ENCODE peak calls at places on chromosomes 2 and 18, in ten cellular contexts. G is amygdala, M is RPMI7951, O is HCT116, Z is GM10248, W is pancreas, F is HEK293T, J is fibroblast of the conjunctiva, H is colonic mucosa, E is nephron progenitor cell. X is an unnamed sample.

GRCh38 chr2:77190721-77191346 is 331.3 kb downstream of the LRRTM4 start:
- DNase-seq in G (no peak), F (no peak), E (no peak), M (no peak), H (no peak), Z (no peak), W (no peak), J (no peak), O (no peak), X (no peak)

GRCh38 chr18:44047585-44047984 is 633.1 kb upstream of the SETBP1 start:
- DNase-seq in F (no peak), W (no peak), O (no peak), Z (no peak), M (no peak), G (no peak), H (no peak), E (no peak), J (no peak), X (no peak)

GRCh38 chr2:139067874-139068273 is 287.7 kb upstream of the NXPH2 start:
- DNase-seq in J (no peak), O (no peak), Z (no peak), M (no peak), W (no peak), H (no peak), E (no peak), G (no peak), F (no peak), X (no peak)

GRCh38 chr2:145563752-145564615 is 1044.1 kb upstream of the ZEB2 start:
- DNase-seq in Z (no peak), H (no peak), O (no peak), J (no peak), M (peak), G (no peak), W (no peak), E (no peak), F (no peak), X (peak)

GRCh38 chr2:94956797-94957391 is 68.6 kb upstream of the MAL start:
- DNase-seq in O (peak), G (peak), J (no peak), Z (peak), E (peak), M (peak), H (peak), F (peak), W (no peak), X (no peak)

GRCh38 chr2:53452957-53453748 is 314.5 kb upstream of the CHAC2 start:
- DNase-seq in M (no peak), E (peak), J (no peak), Z (no peak), W (peak), H (no peak), G (no peak), F (no peak), O (no peak), X (no peak)

GRCh38 chr2:54099834-54100595 is 15.4 kb upstream of the ACYP2 start:
- DNase-seq in H (no peak), G (no peak), F (no peak), J (no peak), Z (no peak), O (no peak), W (no peak), E (no peak), M (no peak), X (no peak)

GRCh38 chr2:16625759-16626158 is 39.9 kb downstream of the CYRIA start:
- DNase-seq in E (no peak), O (no peak), W (no peak), H (no peak), Z (peak), G (no peak), F (no peak), J (no peak), M (no peak), X (no peak)

GRCh38 chr2:28344756-28345291 is 47.8 kb upstream of the FOSL2 start:
- DNase-seq in E (no peak), Z (no peak), F (no peak), H (no peak), G (no peak), M (no peak), J (no peak), O (no peak), W (no peak), X (no peak)

GRCh38 chr2:27435628-27436027 is 6.6 kb upstream of the KRTCAP3 start:
- DNase-seq in E (no peak), M (no peak), W (no peak), O (no peak), G (no peak), F (no peak), H (no peak), J (no peak), Z (no peak), X (no peak)

GRCh38 chr2:239809391-239809790 is 215.8 kb downstream of the NDUFA10 start:
- DNase-seq in O (no peak), M (no peak), H (no peak), E (no peak), F (no peak), J (no peak), G (no peak), Z (no peak), W (peak), X (no peak)

GRCh38 chr2:206274434-206275273 is at the start of gene ZDBF2:
- DNase-seq in O (no peak), E (peak), J (no peak), G (peak), Z (peak), H (peak), F (peak), M (peak), W (peak), X (peak)

GRCh38 chr2:237170017-237170416 is 84.3 kb downstream of the COPS8 start:
- DNase-seq in M (peak), H (no peak), O (no peak), J (no peak), Z (no peak), E (no peak), G (no peak), F (no peak), W (no peak), X (no peak)

GRCh38 chr2:70525032-70525431 is 28.6 kb downstream of the TGFA start:
- DNase-seq in Z (no peak), W (no peak), F (no peak), H (peak), E (no peak), G (no peak), O (peak), M (peak), J (no peak), X (no peak)

GRCh38 chr2:118747066-118747465 is 100.4 kb downstream of the EN1 start:
- DNase-seq in O (no peak), H (no peak), J (no peak), G (no peak), F (no peak), M (no peak), Z (no peak), E (no peak), W (no peak), X (no peak)

GRCh38 chr18:61697306-61697909 is 195.4 kb downstream of the RNF152 start:
- DNase-seq in H (no peak), G (no peak), M (no peak), F (no peak), W (no peak), E (no peak), Z (no peak), O (no peak), J (no peak), X (no peak)

GRCh38 chr2:233079473-233079877 is 19.3 kb downstream of the INPP5D start:
- DNase-seq in J (no peak), M (no peak), W (no peak), H (no peak), E (no peak), Z (no peak), O (no peak), F (no peak), G (no peak), X (no peak)

GRCh38 chr2:119672161-119672862 is 6.7 kb upstream of the TMEM177 start:
- DNase-seq in O (no peak), G (no peak), J (no peak), M (no peak), F (no peak), E (no peak), W (no peak), Z (no peak), H (no peak), X (no peak)

GRCh38 chr2:226489765-226490164 is 309.9 kb downstream of the IRS1 start:
- DNase-seq in J (peak), W (no peak), E (no peak), H (no peak), F (no peak), Z (peak), M (peak), G (no peak), O (no peak), X (no peak)

GRCh38 chr2:160205511-160205910 is 5.4 kb upstream of the ITGB6 start:
- DNase-seq in F (no peak), H (peak), M (peak), J (peak), W (no peak), E (no peak), Z (no peak), O (peak), G (no peak), X (no peak)

GRCh38 chr2:201151127-201152074 is 31.5 kb upstream of the CASP10 start:
- DNase-seq in Z (peak), O (peak), W (no peak), G (no peak), J (peak), F (no peak), M (peak), E (no peak), H (no peak), X (no peak)

GRCh38 chr2:46461716-46462171 is 17.6 kb upstream of the TMEM247 start:
- DNase-seq in O (no peak), W (no peak), M (no peak), Z (peak), F (no peak), H (no peak), J (no peak), E (no peak), G (no peak), X (no peak)

GRCh38 chr2:205684871-205685313 is 2.6 kb downstream of the NRP2 start:
- DNase-seq in W (peak), O (no peak), G (peak), H (no peak), E (peak), Z (no peak), J (no peak), M (peak), F (no peak), X (no peak)

GRCh38 chr2:140526575-140526974 is 1604.2 kb downstream of the LRP1B start:
- DNase-seq in J (no peak), M (no peak), G (no peak), E (no peak), Z (no peak), W (no peak), H (no peak), F (no peak), O (peak), X (no peak)

GRCh38 chr2:20539133-20539719 is 92.4 kb downstream of the RHOB start:
- DNase-seq in G (no peak), M (no peak), W (no peak), F (no peak), O (no peak), J (no peak), Z (no peak), H (no peak), E (no peak), X (no peak)